ENCODE peak calls at places on chromosomes 1 and 21, in five cellular contexts. O is sigmoid colon, X is NCI-H1092 treated with DMSO at 0.1 percent for 48 hours, D is NCI-H510A treated with DMSO at 0.1 percent for 48 hours, S is SK-N-MC. W is an unnamed sample.

GRCh38 chr21:19529031-19529430 is 1125.4 kb upstream of the TMPRSS15 start:
- DNase-seq in O (no peak), X (no peak), D (no peak), S (no peak), W (no peak)

GRCh38 chr1:115478933-115479551 is 141.0 kb upstream of the NGF start:
- DNase-seq in O (no peak), X (peak), D (peak), S (no peak), W (peak)

GRCh38 chr1:166470057-166470456 is 303.3 kb upstream of the FAM78B start:
- DNase-seq in O (no peak), X (no peak), D (no peak), S (no peak), W (no peak)

GRCh38 chr1:2322593-2323295 is 68.6 kb downstream of the MORN1 start:
- DNase-seq in O (no peak), X (no peak), D (peak), S (no peak), W (peak)

GRCh38 chr1:45914836-45915235 is 111.4 kb downstream of the MAST2 start:
- DNase-seq in O (no peak), X (no peak), D (no peak), S (no peak), W (no peak)

GRCh38 chr1:30403061-30403645 is 320.2 kb downstream of the MATN1 start:
- DNase-seq in O (peak), X (no peak), D (no peak), S (no peak), W (no peak)

GRCh38 chr1:101262601-101263348 is 26.0 kb downstream of the S1PR1 start:
- DNase-seq in O (no peak), X (no peak), D (no peak), S (peak), W (no peak)

GRCh38 chr1:34373912-34374311 is 197.2 kb downstream of the C1orf94 start:
- DNase-seq in O (no peak), X (no peak), D (no peak), S (no peak), W (no peak)

GRCh38 chr1:185244015-185244747 is 72.9 kb downstream of the IVNS1ABP start:
- DNase-seq in O (no peak), X (no peak), D (no peak), S (no peak), W (no peak)

GRCh38 chr1:102535829-102536505 is 539.2 kb upstream of the OLFM3 start:
- DNase-seq in O (no peak), X (no peak), D (no peak), S (no peak), W (no peak)

GRCh38 chr1:184627012-184627351 is 127.7 kb downstream of the EDEM3 start:
- DNase-seq in O (no peak), X (no peak), D (no peak), S (no peak), W (no peak)

GRCh38 chr1:168708698-168709406 is 20.2 kb downstream of the DPT start:
- DNase-seq in O (no peak), X (no peak), D (no peak), S (no peak), W (no peak)

GRCh38 chr1:59018446-59018845 is 234.6 kb upstream of the JUN start:
- DNase-seq in O (no peak), X (no peak), D (no peak), S (no peak), W (no peak)

GRCh38 chr1:56525463-56526155 is 53.8 kb downstream of the PLPP3 start:
- DNase-seq in O (no peak), X (peak), D (no peak), S (no peak), W (peak)

GRCh38 chr1:12761781-12762180 is 11.8 kb upstream of the PRAMEF12 start:
- DNase-seq in O (no peak), X (no peak), D (no peak), S (no peak), W (no peak)